ENCODE peak calls at places on chromosome 9, in nine cellular contexts. One of them, this sample, is unnamed.

GRCh38 chr9:129202613-129203555 is 24.8 kb upstream of the IER5L start:
- DNase-seq in GM12865: peak
- DNase-seq in HFF-Myc: peak
- DNase-seq in mammary epithelial cell: peak
- DNase-seq in body of pancreas: peak
- DNase-seq in MCF 10A: peak
- DNase-seq in neural crest cell: peak
- DNase-seq in fibroblast of the aortic adventitia: peak
- DNase-seq in brain microvascular endothelial cell: peak
- DNase-seq in this sample: peak

GRCh38 chr9:73742412-73742811 is 590.7 kb downstream of the ANXA1 start:
- DNase-seq in GM12865: no peak
- DNase-seq in HFF-Myc: no peak
- DNase-seq in mammary epithelial cell: no peak
- DNase-seq in body of pancreas: no peak
- DNase-seq in MCF 10A: no peak
- DNase-seq in neural crest cell: no peak
- DNase-seq in fibroblast of the aortic adventitia: no peak
- DNase-seq in brain microvascular endothelial cell: no peak
- DNase-seq in this sample: no peak

GRCh38 chr9:78325846-78326350 is 29.0 kb downstream of the PSAT1 start:
- DNase-seq in GM12865: no peak
- DNase-seq in HFF-Myc: no peak
- DNase-seq in mammary epithelial cell: no peak
- DNase-seq in body of pancreas: no peak
- DNase-seq in MCF 10A: no peak
- DNase-seq in neural crest cell: no peak
- DNase-seq in fibroblast of the aortic adventitia: no peak
- DNase-seq in brain microvascular endothelial cell: no peak
- DNase-seq in this sample: no peak

GRCh38 chr9:100641166-100641565 is 63.3 kb downstream of the CAVIN4 start:
- DNase-seq in GM12865: no peak
- DNase-seq in HFF-Myc: no peak
- DNase-seq in mammary epithelial cell: no peak
- DNase-seq in body of pancreas: no peak
- DNase-seq in MCF 10A: no peak
- DNase-seq in neural crest cell: no peak
- DNase-seq in fibroblast of the aortic adventitia: no peak
- DNase-seq in brain microvascular endothelial cell: no peak
- DNase-seq in this sample: no peak

GRCh38 chr9:28770827-28771226 is 1197.5 kb upstream of the C9orf72 start:
- DNase-seq in GM12865: no peak
- DNase-seq in HFF-Myc: no peak
- DNase-seq in mammary epithelial cell: no peak
- DNase-seq in body of pancreas: no peak
- DNase-seq in MCF 10A: no peak
- DNase-seq in neural crest cell: no peak
- DNase-seq in fibroblast of the aortic adventitia: no peak
- DNase-seq in brain microvascular endothelial cell: no peak
- DNase-seq in this sample: no peak

GRCh38 chr9:110309661-110310060 is 28.0 kb downstream of the TXNDC8 start:
- DNase-seq in GM12865: no peak
- DNase-seq in HFF-Myc: no peak
- DNase-seq in mammary epithelial cell: no peak
- DNase-seq in body of pancreas: no peak
- DNase-seq in MCF 10A: no peak
- DNase-seq in neural crest cell: no peak
- DNase-seq in fibroblast of the aortic adventitia: no peak
- DNase-seq in brain microvascular endothelial cell: no peak
- DNase-seq in this sample: no peak

GRCh38 chr9:37445832-37446231 is 19.4 kb downstream of the ZBTB5 start:
- DNase-seq in GM12865: no peak
- DNase-seq in HFF-Myc: no peak
- DNase-seq in mammary epithelial cell: no peak
- DNase-seq in body of pancreas: no peak
- DNase-seq in MCF 10A: no peak
- DNase-seq in neural crest cell: no peak
- DNase-seq in fibroblast of the aortic adventitia: no peak
- DNase-seq in brain microvascular endothelial cell: no peak
- DNase-seq in this sample: no peak

GRCh38 chr9:96137666-96138429 is 164.1 kb downstream of the HSD17B3 start:
- DNase-seq in GM12865: no peak
- DNase-seq in HFF-Myc: no peak
- DNase-seq in mammary epithelial cell: no peak
- DNase-seq in body of pancreas: no peak
- DNase-seq in MCF 10A: no peak
- DNase-seq in neural crest cell: no peak
- DNase-seq in fibroblast of the aortic adventitia: no peak
- DNase-seq in brain microvascular endothelial cell: peak
- DNase-seq in this sample: peak

GRCh38 chr9:33025572-33026347 is 687 bp downstream of the DNAJA1 start:
- DNase-seq in GM12865: peak
- DNase-seq in HFF-Myc: no peak
- DNase-seq in mammary epithelial cell: peak
- DNase-seq in body of pancreas: peak
- DNase-seq in MCF 10A: peak
- DNase-seq in neural crest cell: peak
- DNase-seq in fibroblast of the aortic adventitia: peak
- DNase-seq in brain microvascular endothelial cell: peak
- DNase-seq in this sample: peak

GRCh38 chr9:14692536-14692917 is 705 bp downstream of the ZDHHC21 start:
- DNase-seq in GM12865: peak
- DNase-seq in HFF-Myc: no peak
- DNase-seq in mammary epithelial cell: no peak
- DNase-seq in body of pancreas: no peak
- DNase-seq in MCF 10A: peak
- DNase-seq in neural crest cell: no peak
- DNase-seq in fibroblast of the aortic adventitia: peak
- DNase-seq in brain microvascular endothelial cell: no peak
- DNase-seq in this sample: no peak

GRCh38 chr9:131193051-131193450 is 67.7 kb downstream of the NUP214 start:
- DNase-seq in GM12865: no peak
- DNase-seq in HFF-Myc: no peak
- DNase-seq in mammary epithelial cell: no peak
- DNase-seq in body of pancreas: no peak
- DNase-seq in MCF 10A: no peak
- DNase-seq in neural crest cell: no peak
- DNase-seq in fibroblast of the aortic adventitia: no peak
- DNase-seq in brain microvascular endothelial cell: no peak
- DNase-seq in this sample: no peak

GRCh38 chr9:99312736-99313135 is 90.7 kb downstream of the SEC61B start:
- DNase-seq in GM12865: no peak
- DNase-seq in HFF-Myc: no peak
- DNase-seq in mammary epithelial cell: no peak
- DNase-seq in body of pancreas: no peak
- DNase-seq in MCF 10A: no peak
- DNase-seq in neural crest cell: no peak
- DNase-seq in fibroblast of the aortic adventitia: no peak
- DNase-seq in brain microvascular endothelial cell: no peak
- DNase-seq in this sample: no peak

GRCh38 chr9:124135813-124136365 is 121.9 kb upstream of the NEK6 start:
- DNase-seq in GM12865: no peak
- DNase-seq in HFF-Myc: no peak
- DNase-seq in mammary epithelial cell: no peak
- DNase-seq in body of pancreas: no peak
- DNase-seq in MCF 10A: no peak
- DNase-seq in neural crest cell: no peak
- DNase-seq in fibroblast of the aortic adventitia: no peak
- DNase-seq in brain microvascular endothelial cell: no peak
- DNase-seq in this sample: no peak

GRCh38 chr9:124130277-124131075 is 118.9 kb downstream of the LHX2 start:
- DNase-seq in GM12865: peak
- DNase-seq in HFF-Myc: no peak
- DNase-seq in mammary epithelial cell: no peak
- DNase-seq in body of pancreas: no peak
- DNase-seq in MCF 10A: no peak
- DNase-seq in neural crest cell: no peak
- DNase-seq in fibroblast of the aortic adventitia: no peak
- DNase-seq in brain microvascular endothelial cell: no peak
- DNase-seq in this sample: no peak

GRCh38 chr9:124134526-124134925 is 123.0 kb downstream of the LHX2 start:
- DNase-seq in GM12865: no peak
- DNase-seq in HFF-Myc: no peak
- DNase-seq in mammary epithelial cell: no peak
- DNase-seq in body of pancreas: no peak
- DNase-seq in MCF 10A: no peak
- DNase-seq in neural crest cell: no peak
- DNase-seq in fibroblast of the aortic adventitia: no peak
- DNase-seq in brain microvascular endothelial cell: no peak
- DNase-seq in this sample: peak

GRCh38 chr9:124132671-124133147 is 121.1 kb downstream of the LHX2 start:
- DNase-seq in GM12865: no peak
- DNase-seq in HFF-Myc: no peak
- DNase-seq in mammary epithelial cell: no peak
- DNase-seq in body of pancreas: no peak
- DNase-seq in MCF 10A: no peak
- DNase-seq in neural crest cell: no peak
- DNase-seq in fibroblast of the aortic adventitia: no peak
- DNase-seq in brain microvascular endothelial cell: no peak
- DNase-seq in this sample: peak

GRCh38 chr9:124133752-124134151 is 122.2 kb downstream of the LHX2 start:
- DNase-seq in GM12865: no peak
- DNase-seq in HFF-Myc: no peak
- DNase-seq in mammary epithelial cell: no peak
- DNase-seq in body of pancreas: peak
- DNase-seq in MCF 10A: peak
- DNase-seq in neural crest cell: peak
- DNase-seq in fibroblast of the aortic adventitia: peak
- DNase-seq in brain microvascular endothelial cell: peak
- DNase-seq in this sample: peak
- TF ChIP-seq CTCF in GM12865: no peak
- TF ChIP-seq CTCF in HFF-Myc: peak
- TF ChIP-seq CTCF in mammary epithelial cell: no peak
- TF ChIP-seq CTCF in body of pancreas: peak
- TF ChIP-seq CTCF in MCF 10A: peak
- TF ChIP-seq CTCF in neural crest cell: no peak
- TF ChIP-seq CTCF in fibroblast of the aortic adventitia: peak
- TF ChIP-seq CTCF in brain microvascular endothelial cell: peak
- TF ChIP-seq CTCF in this sample: peak

GRCh38 chr9:136111190-136111589 is 7.5 kb downstream of the TMEM250 start:
- DNase-seq in GM12865: no peak
- DNase-seq in HFF-Myc: no peak
- DNase-seq in mammary epithelial cell: no peak
- DNase-seq in body of pancreas: no peak
- DNase-seq in MCF 10A: no peak
- DNase-seq in neural crest cell: no peak
- DNase-seq in fibroblast of the aortic adventitia: no peak
- DNase-seq in brain microvascular endothelial cell: no peak
- DNase-seq in this sample: no peak

GRCh38 chr9:136110082-136111061 is 8.3 kb downstream of the TMEM250 start:
- DNase-seq in GM12865: peak
- DNase-seq in HFF-Myc: no peak
- DNase-seq in mammary epithelial cell: no peak
- DNase-seq in body of pancreas: no peak
- DNase-seq in MCF 10A: no peak
- DNase-seq in neural crest cell: no peak
- DNase-seq in fibroblast of the aortic adventitia: peak
- DNase-seq in brain microvascular endothelial cell: no peak
- DNase-seq in this sample: no peak

GRCh38 chr9:136107953-136108647 is 10.6 kb downstream of the TMEM250 start:
- DNase-seq in GM12865: no peak
- DNase-seq in HFF-Myc: no peak
- DNase-seq in mammary epithelial cell: peak
- DNase-seq in body of pancreas: no peak
- DNase-seq in MCF 10A: peak
- DNase-seq in neural crest cell: no peak
- DNase-seq in fibroblast of the aortic adventitia: no peak
- DNase-seq in brain microvascular endothelial cell: no peak
- DNase-seq in this sample: no peak

GRCh38 chr9:136108648-136109266 is 9.9 kb downstream of the TMEM250 start:
- DNase-seq in GM12865: no peak
- DNase-seq in HFF-Myc: no peak
- DNase-seq in mammary epithelial cell: no peak
- DNase-seq in body of pancreas: no peak
- DNase-seq in MCF 10A: no peak
- DNase-seq in neural crest cell: no peak
- DNase-seq in fibroblast of the aortic adventitia: no peak
- DNase-seq in brain microvascular endothelial cell: no peak
- DNase-seq in this sample: no peak

GRCh38 chr9:136109351-136110081 is 9.2 kb downstream of the TMEM250 start:
- DNase-seq in GM12865: peak
- DNase-seq in HFF-Myc: peak
- DNase-seq in mammary epithelial cell: peak
- DNase-seq in body of pancreas: peak
- DNase-seq in MCF 10A: peak
- DNase-seq in neural crest cell: peak
- DNase-seq in fibroblast of the aortic adventitia: peak
- DNase-seq in brain microvascular endothelial cell: peak
- DNase-seq in this sample: peak
- TF ChIP-seq CTCF in GM12865: no peak
- TF ChIP-seq CTCF in HFF-Myc: no peak
- TF ChIP-seq CTCF in mammary epithelial cell: peak
- TF ChIP-seq CTCF in body of pancreas: no peak
- TF ChIP-seq CTCF in MCF 10A: peak
- TF ChIP-seq CTCF in neural crest cell: no peak
- TF ChIP-seq CTCF in fibroblast of the aortic adventitia: peak
- TF ChIP-seq CTCF in brain microvascular endothelial cell: peak
- TF ChIP-seq CTCF in this sample: no peak

DNA sequence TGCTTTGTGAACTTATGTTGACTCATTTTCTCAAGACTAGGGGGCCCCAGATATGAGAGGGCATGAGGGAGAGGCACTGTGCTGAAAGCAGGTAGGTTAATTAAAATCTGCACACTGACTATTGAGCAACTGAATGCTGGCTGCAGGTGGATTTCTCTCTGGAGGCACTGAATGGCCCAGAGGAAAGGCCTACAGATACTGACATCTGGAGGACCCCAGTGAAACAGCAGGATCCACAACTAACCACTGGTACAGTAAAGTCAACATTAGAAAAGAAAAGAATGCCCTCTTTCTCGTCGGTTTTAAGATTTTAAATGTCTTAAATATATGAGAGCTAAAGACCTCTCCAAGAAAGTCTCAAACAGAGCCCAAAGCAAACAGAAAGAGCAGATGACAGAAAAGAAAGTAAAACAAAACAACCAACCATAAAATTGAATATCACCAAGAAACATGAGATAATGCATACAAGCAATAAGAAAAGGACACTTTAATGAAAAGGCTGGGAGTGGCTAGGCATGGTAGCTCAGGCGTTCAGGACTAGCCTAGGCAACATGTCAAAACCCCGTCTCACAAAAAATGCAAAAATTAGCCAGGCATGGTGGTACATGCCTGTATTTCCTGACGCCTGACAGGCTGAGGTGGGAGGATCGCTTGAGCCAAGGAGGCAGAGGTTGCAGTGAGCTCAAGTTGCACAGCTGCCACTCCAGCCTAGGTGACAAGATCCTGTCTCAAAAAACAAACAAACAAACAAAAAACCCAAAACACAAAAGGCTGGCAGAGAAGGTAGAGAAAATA is 43.3 kb downstream of the PUM3 start:
- DNase-seq in GM12865: no peak
- DNase-seq in HFF-Myc: no peak
- DNase-seq in mammary epithelial cell: peak
- DNase-seq in body of pancreas: no peak
- DNase-seq in MCF 10A: peak
- DNase-seq in neural crest cell: no peak
- DNase-seq in fibroblast of the aortic adventitia: peak
- DNase-seq in brain microvascular endothelial cell: no peak
- DNase-seq in this sample: no peak
- TF ChIP-seq CTCF in GM12865: no peak
- TF ChIP-seq CTCF in HFF-Myc: peak
- TF ChIP-seq CTCF in mammary epithelial cell: peak
- TF ChIP-seq CTCF in body of pancreas: peak
- TF ChIP-seq CTCF in MCF 10A: no peak
- TF ChIP-seq CTCF in neural crest cell: peak
- TF ChIP-seq CTCF in fibroblast of the aortic adventitia: peak
- TF ChIP-seq CTCF in brain microvascular endothelial cell: peak
- TF ChIP-seq CTCF in this sample: no peak

GRCh38 chr9:127396808-127397721 is at the start of gene SLC2A8:
- DNase-seq in GM12865: peak
- DNase-seq in HFF-Myc: peak
- DNase-seq in mammary epithelial cell: peak
- DNase-seq in body of pancreas: peak
- DNase-seq in MCF 10A: peak
- DNase-seq in neural crest cell: peak
- DNase-seq in fibroblast of the aortic adventitia: peak
- DNase-seq in brain microvascular endothelial cell: peak
- DNase-seq in this sample: peak
- TF ChIP-seq CTCF in GM12865: peak
- TF ChIP-seq CTCF in HFF-Myc: no peak
- TF ChIP-seq CTCF in mammary epithelial cell: peak
- TF ChIP-seq CTCF in body of pancreas: peak
- TF ChIP-seq CTCF in MCF 10A: peak
- TF ChIP-seq CTCF in neural crest cell: peak
- TF ChIP-seq CTCF in fibroblast of the aortic adventitia: peak
- TF ChIP-seq CTCF in brain microvascular endothelial cell: no peak
- TF ChIP-seq CTCF in this sample: no peak

This sample was measured in GM20000.